ENCODE peak calls at places on chromosomes 7 and 10, in five cellular contexts. O, I, R, V and M are unnamed samples.

GRCh38 chr7:75842836-75843446 is 29.3 kb upstream of the CCL24 start:
- DNase-seq in I (no peak), V (no peak), R (peak; percentile 49), O (no peak), M (no peak)

GRCh38 chr10:132373241-132373955 is 23.6 kb upstream of the PWWP2B start:
- DNase-seq in V (no peak), R (no peak), O (no peak), I (no peak), M (no peak)

GRCh38 chr7:158358926-158359645 is 228.5 kb downstream of the PTPRN2 start:
- DNase-seq in R (no peak), V (no peak), I (no peak), O (no peak), M (no peak)

GRCh38 chr7:150738092-150739044 is 1.1 kb downstream of the GIMAP5 start:
- DNase-seq in R (no peak), I (peak; percentile 47), V (peak; percentile 41), O (no peak), M (no peak)

GRCh38 chr7:49866076-49866735 is 92.8 kb downstream of the VWC2 start:
- DNase-seq in R (no peak), I (no peak), V (no peak), O (no peak), M (no peak)

GRCh38 chr10:47354162-47354561 is 6.0 kb downstream of the RBP3 start:
- DNase-seq in I (no peak), O (no peak), V (no peak), R (no peak), M (peak; percentile 9)

GRCh38 chr7:106659369-106659962 is 1.5 kb downstream of the CCDC71L start:
- DNase-seq in O (no peak), V (no peak), I (no peak), R (no peak), M (no peak)

GRCh38 chr10:126839094-126839761 is 66.0 kb upstream of the DOCK1 start:
- DNase-seq in V (no peak), I (no peak), O (no peak), R (no peak), M (no peak)

GRCh38 chr10:24503627-24504320 is 219.9 kb downstream of the ARHGAP21 start:
- DNase-seq in O (peak; percentile 37), R (peak; percentile 25), I (no peak), V (no peak), M (peak; percentile 75)

GRCh38 chr10:71631007-71631859 is 88.3 kb downstream of the C10orf105 start:
- DNase-seq in O (no peak), V (no peak), I (no peak), R (no peak), M (peak; percentile 63)

GRCh38 chr10:93438796-93439253 is 43.3 kb downstream of the MYOF start:
- DNase-seq in O (no peak), I (no peak), R (no peak), V (no peak), M (peak; percentile 6)

GRCh38 chr10:109997233-109997632 is 10.6 kb upstream of the ADD3 start:
- DNase-seq in I (no peak), O (no peak), R (no peak), V (no peak), M (no peak)

GRCh38 chr7:18040196-18040595 is 12.6 kb upstream of the PRPS1L1 start:
- DNase-seq in I (no peak), O (no peak), R (no peak), V (no peak), M (no peak)

GRCh38 chr10:90227259-90227658 is 525.9 kb downstream of the KIF20B start:
- DNase-seq in V (no peak), R (peak; percentile 48), I (no peak), O (no peak), M (no peak)